ENCODE peak calls at places on chromosomes 13 and 19, in ten cellular contexts. W, S, B, C, Z, H, J, L, Y and T are unnamed samples.

GRCh38 chr19:11169896-11170678 is 14.5 kb upstream of the SPC24 start:
- DNase-seq in W (no peak), S (no peak), B (no peak), C (no peak), Z (peak), H (no peak), J (no peak), L (no peak), Y (no peak), T (no peak)

GRCh38 chr19:33404916-33405315 is 31.4 kb downstream of the CEBPG start:
- DNase-seq in W (no peak), S (no peak), B (no peak), C (no peak), Z (no peak), H (no peak), J (no peak), L (no peak), Y (no peak), T (no peak)

GRCh38 chr19:38977445-38978314 is 2.1 kb upstream of the FBXO17 start:
- DNase-seq in W (no peak), S (no peak), B (no peak), C (no peak), Z (no peak), H (no peak), J (no peak), L (no peak), Y (no peak), T (peak)

GRCh38 chr19:6551607-6552450 is 21.0 kb downstream of the TNFSF9 start:
- DNase-seq in W (no peak), S (peak), B (no peak), C (peak), Z (no peak), H (peak), J (peak), L (peak), Y (no peak), T (peak)

GRCh38 chr13:101262306-101262705 is 154.0 kb downstream of the NALCN start:
- DNase-seq in W (no peak), S (no peak), B (no peak), C (no peak), Z (no peak), H (no peak), J (no peak), L (no peak), Y (no peak), T (no peak)

GRCh38 chr13:30253830-30254229 is 53.5 kb downstream of the KATNAL1 start:
- DNase-seq in W (no peak), S (no peak), B (no peak), C (no peak), Z (no peak), H (no peak), J (no peak), L (no peak), Y (no peak), T (no peak)

GRCh38 chr13:100497394-100497793 is 91.2 kb downstream of the GGACT start:
- DNase-seq in W (no peak), S (no peak), B (no peak), C (no peak), Z (peak), H (no peak), J (no peak), L (no peak), Y (no peak), T (no peak)

GRCh38 chr19:5803752-5804515 is 933 bp upstream of the NRTN start:
- DNase-seq in W (peak), S (peak), B (peak), C (peak), Z (peak), H (peak), J (peak), L (peak), Y (peak), T (peak)

GRCh38 chr19:31883299-31883990 is 462.0 kb upstream of the ZNF507 start:
- DNase-seq in W (no peak), S (no peak), B (no peak), C (no peak), Z (no peak), H (no peak), J (no peak), L (no peak), Y (no peak), T (no peak)

GRCh38 chr13:33340631-33341030 is 55.1 kb upstream of the STARD13 start:
- DNase-seq in W (no peak), S (no peak), B (no peak), C (no peak), Z (peak), H (no peak), J (no peak), L (no peak), Y (no peak), T (no peak)

GRCh38 chr19:1852294-1852646 is 4.0 kb upstream of the REXO1 start:
- DNase-seq in W (no peak), S (no peak), B (no peak), C (no peak), Z (no peak), H (peak), J (no peak), L (no peak), Y (no peak), T (no peak)

GRCh38 chr19:1304197-1304924 is 18.7 kb downstream of the EFNA2 start:
- DNase-seq in W (no peak), S (peak), B (no peak), C (no peak), Z (no peak), H (no peak), J (no peak), L (no peak), Y (no peak), T (no peak)

GRCh38 chr19:16207490-16208025 is 9.8 kb downstream of the AP1M1 start:
- DNase-seq in W (no peak), S (no peak), B (no peak), C (no peak), Z (no peak), H (no peak), J (no peak), L (no peak), Y (no peak), T (no peak)

GRCh38 chr19:17872251-17873001 is 681 bp downstream of the SLC5A5 start:
- DNase-seq in W (no peak), S (peak), B (no peak), C (no peak), Z (no peak), H (peak), J (peak), L (peak), Y (no peak), T (no peak)

GRCh38 chr19:2488942-2489731 is 13.2 kb downstream of the GADD45B start:
- DNase-seq in W (no peak), S (peak), B (no peak), C (no peak), Z (peak), H (no peak), J (no peak), L (no peak), Y (no peak), T (no peak)

GRCh38 chr13:92886535-92887098 is 340.0 kb upstream of the GPC6 start:
- DNase-seq in W (no peak), S (no peak), B (no peak), C (no peak), Z (no peak), H (no peak), J (no peak), L (no peak), Y (no peak), T (no peak)

GRCh38 chr13:32861304-32861703 is 154.9 kb upstream of the KL start:
- DNase-seq in W (no peak), S (no peak), B (no peak), C (no peak), Z (no peak), H (no peak), J (no peak), L (no peak), Y (no peak), T (no peak)

GRCh38 chr13:107020393-107020792 is 452.5 kb upstream of the ARGLU1 start:
- DNase-seq in W (no peak), S (no peak), B (no peak), C (no peak), Z (no peak), H (no peak), J (no peak), L (no peak), Y (no peak), T (no peak)

GRCh38 chr13:43026262-43026661 is 2.9 kb downstream of the DNAJC15 start:
- DNase-seq in W (no peak), S (no peak), B (no peak), C (no peak), Z (no peak), H (no peak), J (no peak), L (no peak), Y (no peak), T (no peak)

GRCh38 chr13:83929147-83929546 is 46.9 kb upstream of the SLITRK1 start:
- DNase-seq in W (no peak), S (no peak), B (no peak), C (no peak), Z (no peak), H (no peak), J (no peak), L (no peak), Y (no peak), T (no peak)

GRCh38 chr19:19034204-19034624 is 811 bp downstream of the ARMC6 start:
- DNase-seq in W (peak), S (peak), B (peak), C (peak), Z (peak), H (peak), J (peak), L (peak), Y (peak), T (peak)

GRCh38 chr19:46639356-46640061 is 3.5 kb upstream of the GNG8 start:
- DNase-seq in W (peak), S (peak), B (no peak), C (no peak), Z (no peak), H (no peak), J (no peak), L (no peak), Y (no peak), T (no peak)

GRCh38 chr19:12047868-12048267 is 4.9 kb downstream of the ZNF878 start:
- DNase-seq in W (no peak), S (no peak), B (no peak), C (no peak), Z (no peak), H (no peak), J (no peak), L (no peak), Y (no peak), T (no peak)

GRCh38 chr13:106417467-106418110 is 117.9 kb downstream of the EFNB2 start:
- DNase-seq in W (no peak), S (peak), B (no peak), C (no peak), Z (peak), H (no peak), J (no peak), L (no peak), Y (no peak), T (no peak)

GRCh38 chr19:17292301-17293074 is 10.7 kb downstream of the ABHD8 start:
- DNase-seq in W (peak), S (peak), B (no peak), C (peak), Z (peak), H (peak), J (peak), L (peak), Y (peak), T (peak)

GRCh38 chr13:102768914-102769313 is 4.7 kb downstream of the TEX30 start:
- DNase-seq in W (no peak), S (no peak), B (no peak), C (no peak), Z (peak), H (no peak), J (no peak), L (no peak), Y (no peak), T (no peak)

GRCh38 chr19:6717441-6717971 is 2.9 kb downstream of the C3 start:
- DNase-seq in W (no peak), S (no peak), B (no peak), C (no peak), Z (peak), H (no peak), J (no peak), L (no peak), Y (no peak), T (no peak)

GRCh38 chr13:28046981-28047380 is 53.4 kb downstream of the FLT3 start:
- DNase-seq in W (no peak), S (no peak), B (no peak), C (no peak), Z (no peak), H (no peak), J (no peak), L (no peak), Y (no peak), T (no peak)

GRCh38 chr13:27374650-27375049 is 49.8 kb upstream of the GTF3A start:
- DNase-seq in W (peak), S (peak), B (peak), C (peak), Z (peak), H (peak), J (peak), L (peak), Y (peak), T (peak)

GRCh38 chr19:8571006-8571411 is 6.2 kb downstream of the MYO1F start:
- DNase-seq in W (no peak), S (peak), B (no peak), C (no peak), Z (peak), H (peak), J (peak), L (peak), Y (no peak), T (no peak)

GRCh38 chr19:15452111-15453047 is 2.6 kb upstream of the WIZ start:
- DNase-seq in W (peak), S (peak), B (peak), C (peak), Z (peak), H (no peak), J (no peak), L (no peak), Y (peak), T (no peak)

GRCh38 chr13:78762825-78763224 is 103.9 kb upstream of the OBI1 start:
- DNase-seq in W (no peak), S (no peak), B (no peak), C (no peak), Z (no peak), H (no peak), J (no peak), L (no peak), Y (no peak), T (no peak)

GRCh38 chr19:16778796-16779411 is 50.3 kb upstream of the SIN3B start:
- DNase-seq in W (no peak), S (peak), B (no peak), C (peak), Z (peak), H (peak), J (no peak), L (no peak), Y (peak), T (peak)